ENCODE peak calls at places on chromosome 12, in six cellular contexts. R is amygdala; U is mesenchymal stem cell; H is heart right ventricle; S is stimulated activated effector memory CD8-positive, alpha-beta T cell treated with anti-CD3 and anti-CD28 coated beads, Interleukin-12 subunit alpha, Interleukin-12 subunit beta, amount 100 ng/mL, for 72 hours; O is GM20000. V is an unnamed sample.

GRCh38 chr12:122081697-122082221 is 3.2 kb downstream of the MLXIP start:
- DNase-seq in R (no peak), U (peak), H (peak), O (peak), S (no peak), V (peak)

GRCh38 chr12:632102-632696 is 31.0 kb downstream of the NINJ2 start:
- DNase-seq in O (no peak), R (no peak), U (peak), H (peak), S (no peak), V (no peak)

GRCh38 chr12:51621155-51621922 is 30.3 kb downstream of the SCN8A start:
- DNase-seq in O (no peak), U (peak), R (no peak), S (no peak), H (no peak), V (no peak)

GRCh38 chr12:53190108-53190729 is 9.5 kb upstream of the CSAD start:
- DNase-seq in O (peak), R (peak), U (peak), H (peak), S (no peak), V (no peak)

GRCh38 chr12:56104815-56105476 is 587 bp downstream of the PA2G4 start:
- DNase-seq in R (no peak), U (peak), S (no peak), H (no peak), O (no peak), V (no peak)

GRCh38 chr12:110109037-110109836 is 14.9 kb upstream of the IFT81 start:
- DNase-seq in O (no peak), R (no peak), H (peak), U (peak), S (no peak), V (no peak)

GRCh38 chr12:52910248-52910883 is 5.5 kb upstream of the KRT8 start:
- DNase-seq in R (no peak), U (no peak), H (no peak), O (no peak), S (no peak), V (no peak)

GRCh38 chr12:108612788-108613282 is 15.0 kb upstream of the TMEM119 start:
- DNase-seq in H (no peak), R (no peak), O (no peak), U (no peak), S (no peak), V (no peak)